ENCODE peak calls at places on chromosomes 5 and 9, in six cellular contexts. H is upper lobe of left lung; I is astrocyte; K is CD4-positive, alpha-beta T cell; W is adrenal gland; G is CD8-positive, alpha-beta T cell. E is an unnamed sample.

GRCh38 chr5:78751872-78752271 is 103.3 kb upstream of the LHFPL2 start:
- DNase-seq in G (no peak), H (no peak), W (no peak), K (no peak), I (no peak), E (no peak)

GRCh38 chr5:143464723-143465490 is 61.4 kb upstream of the NR3C1 start:
- DNase-seq in I (no peak), W (no peak), G (no peak), K (no peak), H (no peak), E (no peak)

GRCh38 chr9:99489043-99489378 is 266.9 kb downstream of the SEC61B start:
- DNase-seq in G (no peak), I (peak), H (no peak), K (no peak), W (no peak), E (no peak)

GRCh38 chr5:133938039-133938821 is 30.2 kb downstream of the C5orf15 start:
- DNase-seq in G (no peak), W (no peak), H (no peak), I (no peak), K (no peak), E (no peak)

GRCh38 chr5:43038523-43038989 is 1.6 kb downstream of the ANXA2R start:
- DNase-seq in W (no peak), K (no peak), G (peak), I (peak), H (peak), E (no peak)

GRCh38 chr5:136810198-136810823 is 445.0 kb upstream of the TRPC7 start:
- DNase-seq in I (peak), K (no peak), G (no peak), H (no peak), W (peak), E (no peak)

GRCh38 chr5:32916648-32917047 is 205.5 kb downstream of the NPR3 start:
- DNase-seq in I (peak), G (no peak), K (no peak), W (peak), H (no peak), E (no peak)

GRCh38 chr5:180643191-180643851 is 6.1 kb downstream of the FLT4 start:
- DNase-seq in H (peak), G (no peak), K (no peak), I (no peak), W (no peak), E (no peak)

GRCh38 chr9:27086818-27087680 is 22.0 kb upstream of the TEK start:
- DNase-seq in I (peak), G (no peak), W (no peak), H (no peak), K (no peak), E (no peak)

GRCh38 chr9:103037508-103038477 is 42.7 kb downstream of the CYLC2 start:
- DNase-seq in G (no peak), W (no peak), K (no peak), H (no peak), I (peak), E (no peak)

GRCh38 chr5:103224118-103224893 is 34.3 kb upstream of the MACIR start:
- DNase-seq in W (peak), G (peak), K (peak), H (no peak), I (peak), E (no peak)

GRCh38 chr5:24314106-24314505 is 330.7 kb downstream of the CDH10 start:
- DNase-seq in W (no peak), K (no peak), G (no peak), I (no peak), H (peak), E (no peak)

GRCh38 chr9:119544492-119544891 is 175.3 kb upstream of the BRINP1 start:
- DNase-seq in G (no peak), I (no peak), H (no peak), K (no peak), W (no peak), E (no peak)

GRCh38 chr5:56006094-56006493 is 11.3 kb upstream of the IL6ST start:
- DNase-seq in I (no peak), W (no peak), G (no peak), K (no peak), H (no peak), E (no peak)

GRCh38 chr5:80251636-80252035 is 4.2 kb downstream of the SERINC5 start:
- DNase-seq in H (no peak), G (no peak), I (no peak), W (peak), K (no peak), E (no peak)

GRCh38 chr9:98974994-98975712 is 31.4 kb downstream of the COL15A1 start:
- DNase-seq in H (peak), G (peak), W (peak), K (peak), I (peak), E (peak)

GRCh38 chr9:89311346-89312153 is 555 bp downstream of the CKS2 start:
- DNase-seq in I (no peak), W (peak), G (no peak), K (no peak), H (peak), E (no peak)

DNA sequence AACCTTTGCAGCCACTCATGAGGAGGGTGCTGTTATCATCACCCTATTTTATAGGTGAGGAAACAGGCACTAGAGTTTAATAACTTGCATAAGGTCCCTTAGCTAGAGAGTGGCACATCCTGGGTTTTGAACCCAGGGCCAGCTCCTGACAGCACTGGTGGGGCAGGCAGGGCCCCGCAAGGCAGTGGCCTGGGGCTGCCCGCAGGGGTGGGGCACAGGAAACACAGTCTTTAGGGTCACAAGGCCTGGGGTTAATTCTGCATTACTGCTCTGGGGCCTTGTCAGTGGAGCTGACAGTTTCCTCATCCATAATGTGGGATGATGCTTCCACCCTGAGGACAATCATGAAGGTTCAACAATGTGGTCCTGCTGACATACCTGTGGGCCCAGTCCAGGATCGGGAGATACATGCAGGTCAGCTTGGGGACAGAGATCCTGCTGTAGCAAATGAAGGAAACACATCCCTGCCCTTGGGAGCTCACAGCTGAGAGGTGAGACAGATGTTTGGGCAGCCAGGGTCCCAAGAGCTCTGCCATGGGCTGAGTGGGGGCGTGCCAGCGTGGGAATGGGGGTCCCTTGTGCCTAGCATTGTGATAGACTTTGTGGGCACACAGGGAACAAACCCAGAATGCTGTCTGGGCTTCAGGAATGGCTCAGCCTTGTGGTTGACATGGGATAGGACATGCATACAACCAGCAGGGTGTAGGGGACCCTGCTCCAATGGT is 14.7 kb downstream of the FGF18 start:
- DNase-seq in I (no peak), H (no peak), G (no peak), W (no peak), K (no peak), E (no peak)
- TF ChIP-seq CTCF in I (no peak), H (no peak), G (no peak), W (no peak), K (no peak), E (no peak)

DNA sequence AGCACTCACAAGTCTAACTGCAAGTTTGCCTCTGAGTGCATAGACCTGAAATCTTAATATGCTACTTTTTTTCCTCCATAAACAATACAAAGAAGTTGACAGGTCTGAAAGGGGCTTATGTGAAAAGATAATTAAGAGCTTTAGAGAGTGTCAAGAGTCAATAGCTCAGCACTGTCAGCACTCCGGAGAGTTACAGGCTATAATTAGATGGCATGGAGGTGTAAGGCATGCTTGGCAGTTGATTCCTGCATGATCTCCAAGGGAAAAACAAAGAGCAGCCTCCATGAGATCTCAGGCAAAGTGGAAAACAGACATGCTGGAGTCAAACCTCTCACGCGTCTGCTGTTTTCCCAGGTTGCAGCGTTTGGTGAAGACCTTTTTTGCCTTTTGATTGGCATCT is 468.7 kb downstream of the TLE4 start:
- DNase-seq in I (no peak), G (no peak), K (no peak), W (no peak), H (no peak), E (no peak)
- TF ChIP-seq CTCF in I (no peak), G (no peak), K (no peak), W (no peak), H (no peak), E (no peak)

DNA sequence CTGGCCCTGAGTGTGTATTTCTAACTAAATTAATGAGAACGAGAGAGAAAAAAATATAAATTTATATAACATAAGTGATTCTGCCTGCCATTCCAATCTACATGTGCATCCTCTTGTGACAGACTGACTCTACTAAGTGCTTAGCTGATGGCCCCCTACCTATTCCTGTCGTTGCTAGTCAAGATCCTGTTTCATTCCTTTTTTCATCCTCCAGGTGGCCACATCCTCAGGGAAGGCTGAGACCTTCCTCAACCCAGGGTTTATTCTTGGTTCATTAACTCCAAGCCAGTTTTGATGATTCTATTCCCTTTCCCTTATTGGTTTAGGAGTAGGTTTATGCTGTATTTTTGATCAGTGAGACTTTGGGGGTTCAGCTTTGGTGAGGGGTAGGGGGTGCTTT is 201.3 kb downstream of the C9orf152 start:
- DNase-seq in I (no peak), K (no peak), H (no peak), W (no peak), G (no peak), E (no peak)
- TF ChIP-seq CTCF in I (no peak), K (no peak), H (no peak), W (no peak), G (no peak), E (no peak)

GRCh38 chr9:77175152-77175551 is 2.2 kb upstream of the VPS13A start:
- DNase-seq in K (no peak), I (no peak), W (no peak), H (no peak), G (no peak), E (no peak)

GRCh38 chr9:77177894-77178794 is 810 bp downstream of the VPS13A start:
- DNase-seq in G (peak), I (peak), W (peak), H (peak), K (peak), E (peak)

GRCh38 chr9:77176106-77176505 is 1.2 kb upstream of the VPS13A start:
- DNase-seq in G (no peak), W (no peak), I (no peak), H (no peak), K (no peak), E (no peak)

GRCh38 chr9:77176686-77177142 is 620 bp upstream of the VPS13A start:
- DNase-seq in G (no peak), K (no peak), W (no peak), I (no peak), H (no peak), E (no peak)

DNA sequence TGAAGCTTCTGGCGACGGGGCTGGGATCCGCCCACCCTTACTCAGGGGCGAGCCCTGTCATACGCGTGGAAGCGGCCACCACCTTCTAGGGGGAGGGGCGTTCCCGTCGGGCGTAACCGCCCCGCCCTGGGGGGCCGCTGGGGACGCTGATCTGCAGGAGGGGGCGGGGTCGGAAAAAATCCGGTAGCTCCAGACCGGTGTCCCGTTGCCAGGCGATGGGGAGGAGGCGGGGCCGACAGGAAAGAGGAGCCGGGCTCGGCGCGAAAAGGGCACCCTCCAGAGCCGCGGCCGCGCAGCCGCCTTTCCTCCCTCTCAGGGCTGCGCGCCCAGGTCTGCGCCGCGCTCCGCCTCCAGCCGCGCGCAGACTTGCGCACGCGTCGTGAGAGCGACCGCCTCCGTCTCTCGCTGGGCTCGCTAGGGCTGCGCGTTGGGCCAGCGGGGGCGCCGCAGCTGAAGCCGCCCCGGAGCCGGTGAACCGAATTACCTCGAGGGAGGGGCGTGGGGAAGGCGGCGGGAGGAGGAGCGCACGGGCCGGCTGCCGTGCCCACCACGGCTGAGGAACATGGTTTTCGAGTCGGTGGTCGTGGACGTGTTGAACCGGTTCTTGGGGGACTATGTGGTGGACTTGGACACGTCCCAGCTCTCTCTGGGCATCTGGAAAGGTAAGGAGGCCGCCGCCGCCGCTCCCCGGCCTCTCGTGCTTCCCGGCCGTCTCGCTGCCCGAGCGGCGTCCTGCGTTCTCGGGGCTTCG is at the start of gene VPS13A:
- DNase-seq in W (peak), K (peak), H (peak), G (peak), I (peak), E (peak)
- TF ChIP-seq CTCF in W (no peak), K (peak), H (no peak), G (no peak), I (no peak), E (no peak)

GRCh38 chr9:72185561-72185960 is 36.3 kb downstream of the GDA start:
- DNase-seq in H (no peak), G (no peak), K (no peak), W (no peak), I (no peak), E (no peak)
- TF ChIP-seq CTCF in H (no peak), G (no peak), K (no peak), W (no peak), I (no peak), E (no peak)

GRCh38 chr9:1871486-1872181 is 143.5 kb upstream of the SMARCA2 start:
- DNase-seq in K (no peak), W (no peak), G (no peak), I (no peak), H (no peak), E (no peak)
- TF ChIP-seq CTCF in K (no peak), W (no peak), G (no peak), I (no peak), H (no peak), E (no peak)

GRCh38 chr5:164326219-164326618 is 820.8 kb downstream of the MAT2B start:
- DNase-seq in I (no peak), H (no peak), K (no peak), W (no peak), G (no peak), E (no peak)
- TF ChIP-seq CTCF in I (peak), H (no peak), K (no peak), W (no peak), G (no peak), E (no peak)

E was measured in activated B cell treated with CpG ODN at 0.5 μM for 24 hours.